ENCODE peak calls at places on chromosomes 12 and 14, in five cellular contexts. G is Peyer's patch, C is cardiac fibroblast, Q is RWPE1, O is adrenal gland. T is an unnamed sample.

GRCh38 chr14:30291216-30291615 is 267.7 kb upstream of the G2E3 start:
- DNase-seq in O (no peak), Q (peak), C (peak), G (no peak), T (no peak)

GRCh38 chr12:98973395-98973794 is 328.3 kb downstream of the APAF1 start:
- DNase-seq in O (peak), C (peak), Q (peak), G (no peak), T (no peak)

GRCh38 chr14:104283197-104284106 is 145.1 kb downstream of the KIF26A start:
- DNase-seq in C (no peak), Q (no peak), G (no peak), O (peak), T (peak)

GRCh38 chr12:123067654-123068053 is 83.2 kb downstream of the PITPNM2 start:
- DNase-seq in C (no peak), O (no peak), Q (no peak), G (no peak), T (no peak)

GRCh38 chr12:95674631-95675030 is 115.9 kb downstream of the NTN4 start:
- DNase-seq in O (no peak), C (peak), Q (no peak), G (no peak), T (no peak)

GRCh38 chr14:87233266-87233665 is 759.7 kb downstream of the GALC start:
- DNase-seq in O (no peak), G (no peak), Q (no peak), C (no peak), T (no peak)

GRCh38 chr12:116529048-116529447 is 30.1 kb upstream of the MAP1LC3B2 start:
- DNase-seq in O (no peak), Q (no peak), C (no peak), G (no peak), T (no peak)

GRCh38 chr12:121494093-121494787 is 86.6 kb downstream of the KDM2B start:
- DNase-seq in Q (peak), O (no peak), C (peak), G (peak), T (peak)

GRCh38 chr14:92425101-92425500 is 88.5 kb upstream of the RIN3 start:
- DNase-seq in O (no peak), G (no peak), Q (peak), C (peak), T (no peak)

GRCh38 chr12:30796508-30796780 is 41.7 kb upstream of the CAPRIN2 start:
- DNase-seq in Q (peak), O (peak), G (no peak), C (peak), T (no peak)

GRCh38 chr12:68420225-68421008 is 88.3 kb upstream of the MDM1 start:
- DNase-seq in Q (no peak), G (no peak), O (peak), C (peak), T (no peak)

GRCh38 chr12:11186837-11187236 is at the start of gene TAS2R42:
- DNase-seq in G (no peak), C (no peak), Q (no peak), O (no peak), T (no peak)

GRCh38 chr14:94164685-94165431 is 9.3 kb upstream of the PPP4R4 start:
- DNase-seq in Q (no peak), G (no peak), O (no peak), C (no peak), T (peak)

GRCh38 chr14:33120341-33120740 is 181.7 kb downstream of the NPAS3 start:
- DNase-seq in O (no peak), G (no peak), Q (peak), C (peak), T (no peak)

GRCh38 chr14:94058674-94059138 is 22.3 kb downstream of the DDX24 start:
- DNase-seq in Q (no peak), O (no peak), G (no peak), C (no peak), T (no peak)

GRCh38 chr12:80924437-80924836 is 13.3 kb downstream of the LIN7A start:
- DNase-seq in G (no peak), C (no peak), Q (no peak), O (no peak), T (no peak)

GRCh38 chr14:89755816-89756215 is 198.7 kb downstream of the EFCAB11 start:
- DNase-seq in Q (no peak), O (no peak), C (no peak), G (no peak), T (no peak)

GRCh38 chr14:92970233-92970625 is 47.3 kb downstream of the CHGA start:
- DNase-seq in O (no peak), C (no peak), Q (no peak), G (no peak), T (no peak)

GRCh38 chr12:122363782-122364181 is 58.7 kb downstream of the CLIP1 start:
- DNase-seq in Q (no peak), C (peak), O (no peak), G (no peak), T (no peak)

GRCh38 chr12:57546438-57547365 is at the start of gene DCTN2:
- DNase-seq in C (peak), Q (peak), O (peak), G (peak), T (peak)

GRCh38 chr14:75096959-75097358 is 27.5 kb downstream of the ZC2HC1C start:
- DNase-seq in G (no peak), O (no peak), C (no peak), Q (no peak), T (no peak)

GRCh38 chr14:76500011-76500410 is 124.1 kb downstream of the ESRRB start:
- DNase-seq in G (peak), O (no peak), Q (peak), C (peak), T (no peak)

GRCh38 chr12:123601602-123602489 is at the start of gene DDX55:
- DNase-seq in C (peak), Q (peak), O (peak), G (peak), T (peak)

GRCh38 chr14:32201816-32202467 is at the start of gene RNU6-7:
- DNase-seq in O (peak), C (no peak), G (peak), Q (no peak), T (no peak)

GRCh38 chr12:9118161-9118560 is 2.4 kb upstream of the A2M start:
- DNase-seq in Q (no peak), G (peak), C (no peak), O (peak), T (no peak)

GRCh38 chr12:50517456-50518048 is 12.8 kb downstream of the DIP2B start:
- DNase-seq in Q (peak), G (no peak), O (no peak), C (peak), T (no peak)

GRCh38 chr12:57583008-57583831 is 7.8 kb upstream of the PIP4K2C start:
- DNase-seq in Q (peak), C (peak), O (peak), G (peak), T (no peak)

GRCh38 chr12:101854747-101855146 is 22.6 kb upstream of the DRAM1 start:
- DNase-seq in C (no peak), G (no peak), Q (no peak), O (no peak), T (no peak)

GRCh38 chr12:106282457-106283097 is 20.0 kb upstream of the TCP11L2 start:
- DNase-seq in G (peak), Q (peak), C (peak), O (peak), T (no peak)

GRCh38 chr14:67599698-67600561 is at the start of gene PIGH:
- DNase-seq in Q (peak), G (peak), C (peak), O (peak), T (peak)
- TF ChIP-seq CTCF in Q (peak), G (peak), C (peak), O (peak), T (peak)

DNA sequence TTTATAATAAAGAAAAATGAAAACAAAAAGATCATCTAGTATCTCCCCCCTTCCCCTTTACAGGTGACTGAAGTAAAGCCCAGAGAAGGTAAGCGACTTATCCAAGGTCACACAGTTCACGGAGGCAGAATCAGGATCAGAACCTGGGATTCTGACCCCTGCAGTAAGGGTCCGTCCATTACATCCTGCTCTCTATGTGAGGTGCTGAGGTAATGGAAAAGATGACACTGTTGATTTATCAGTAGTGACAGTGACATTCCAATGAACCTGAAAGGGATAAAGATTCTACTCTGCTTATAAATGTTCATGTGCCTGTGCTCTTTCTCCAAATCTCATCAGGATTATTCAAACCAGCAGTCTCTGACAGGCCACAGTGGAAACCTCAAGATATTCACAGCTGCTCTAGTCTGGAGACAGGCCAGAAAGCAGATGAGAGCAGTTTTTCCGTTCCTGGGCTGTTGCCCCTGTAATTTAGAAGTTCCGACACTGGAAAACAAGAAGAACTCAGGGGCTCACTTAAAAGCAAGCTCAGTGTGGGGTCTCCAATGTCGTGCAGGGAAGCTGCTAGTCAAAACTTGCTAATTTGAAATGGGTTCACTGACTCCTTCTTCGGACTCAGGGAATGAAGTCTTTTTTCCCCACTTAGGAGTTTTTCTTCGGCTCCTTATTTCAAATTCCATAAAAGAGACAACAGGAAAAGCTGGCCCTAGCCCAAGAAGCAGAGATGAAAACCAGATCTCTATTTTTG is 131.7 kb upstream of the EEA1 start:
- DNase-seq in O (no peak), C (peak), G (no peak), Q (no peak), T (no peak)
- TF ChIP-seq CTCF in O (no peak), C (no peak), G (no peak), Q (no peak), T (no peak)

DNA sequence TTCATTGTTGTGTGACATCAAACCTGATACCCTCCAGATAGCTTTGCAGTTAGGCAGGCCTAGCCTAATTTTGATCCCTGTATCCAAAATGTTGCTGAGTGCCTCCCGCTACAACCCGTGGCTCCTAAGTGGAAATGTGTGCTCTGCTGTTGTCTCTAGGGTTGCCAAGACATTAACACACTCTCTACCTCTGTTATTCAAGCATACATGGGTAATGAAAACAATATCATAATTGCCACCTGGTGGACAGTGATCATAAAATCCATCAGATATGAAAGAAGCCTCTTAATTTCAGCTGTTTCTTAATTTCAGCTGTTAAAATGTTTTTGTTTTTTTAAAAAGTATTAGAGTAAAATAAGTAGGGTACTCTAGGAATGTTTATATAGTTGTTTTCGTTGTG is 93.5 kb downstream of the PLEKHA5 start:
- DNase-seq in Q (peak), G (no peak), O (no peak), C (no peak), T (no peak)
- TF ChIP-seq CTCF in Q (no peak), G (peak), O (peak), C (no peak), T (no peak)

DNA sequence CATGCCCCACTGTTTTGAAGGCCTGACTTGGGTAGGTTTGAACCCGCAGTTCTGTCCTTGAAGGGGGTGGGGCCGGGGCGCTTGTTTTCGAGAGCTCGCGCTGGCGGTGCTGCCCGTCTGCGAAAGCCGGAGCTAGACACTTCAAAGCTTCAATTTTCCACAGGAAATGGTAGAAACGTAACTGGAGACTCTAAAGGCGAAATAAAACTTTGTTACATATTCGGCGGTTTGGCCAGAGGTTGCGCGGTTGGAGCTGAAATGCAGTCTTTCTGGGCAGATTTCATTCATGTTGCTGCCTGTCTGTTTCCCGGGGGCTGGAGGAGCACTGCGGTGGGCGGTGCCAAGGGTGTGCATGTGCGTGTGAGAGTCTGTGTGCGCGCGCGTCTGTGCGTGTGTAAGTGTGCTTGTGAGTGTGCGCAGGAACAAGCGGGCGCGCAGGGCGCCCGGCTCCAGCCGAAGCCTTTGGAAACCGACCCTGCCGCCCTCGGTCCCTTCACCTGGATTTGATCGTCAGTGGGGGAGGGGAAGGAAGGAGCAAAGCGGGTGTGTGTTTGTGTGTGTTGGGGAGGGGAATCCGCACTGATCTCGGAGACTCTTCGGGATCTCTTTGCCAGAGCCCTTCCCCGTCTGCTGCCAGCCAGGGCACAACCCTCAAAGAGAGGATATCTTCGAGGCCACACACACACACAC is 227.7 kb upstream of the CRY1 start:
- DNase-seq in O (no peak), C (peak), Q (peak), G (peak), T (no peak)
- TF ChIP-seq CTCF in O (no peak), C (no peak), Q (no peak), G (no peak), T (no peak)

GRCh38 chr14:102878174-102878969 is 44.1 kb upstream of the AMN start:
- DNase-seq in O (no peak), G (peak), Q (no peak), C (no peak), T (no peak)

GRCh38 chr14:102873131-102873530 is 49.3 kb upstream of the AMN start:
- DNase-seq in Q (no peak), G (no peak), C (no peak), O (no peak), T (no peak)

GRCh38 chr14:102878970-102879460 is 43.4 kb upstream of the AMN start:
- DNase-seq in Q (no peak), G (no peak), C (peak), O (no peak), T (no peak)

GRCh38 chr14:102873546-102874061 is 48.9 kb upstream of the AMN start:
- DNase-seq in O (no peak), Q (no peak), G (no peak), C (no peak), T (no peak)

GRCh38 chr14:102875652-102876051 is 46.8 kb upstream of the AMN start:
- DNase-seq in C (peak), G (no peak), O (no peak), Q (no peak), T (no peak)
- TF ChIP-seq CTCF in C (no peak), G (no peak), O (no peak), Q (no peak), T (no peak)

T was measured in upper lobe of right lung.